ENCODE peak calls at places on chromosomes 11 and 22, in seven cellular contexts. One of them, this sample, is unnamed.

GRCh38 chr11:22713336-22713735 is 46.9 kb downstream of the GAS2 start:
- DNase-seq in A549: no peak
- DNase-seq in HCT116: no peak
- DNase-seq in IMR-90: no peak
- DNase-seq in K562: no peak
- DNase-seq in H1: no peak
- DNase-seq in HepG2: no peak
- DNase-seq in this sample: no peak

GRCh38 chr11:36009469-36009868 is 65.6 kb downstream of the LDLRAD3 start:
- DNase-seq in A549: no peak
- DNase-seq in HCT116: no peak
- DNase-seq in IMR-90: peak
- DNase-seq in K562: no peak
- DNase-seq in H1: no peak
- DNase-seq in HepG2: no peak
- DNase-seq in this sample: no peak

GRCh38 chr11:58575377-58576020 is at the start of gene LPXN:
- DNase-seq in A549: no peak
- DNase-seq in HCT116: no peak
- DNase-seq in IMR-90: peak
- DNase-seq in K562: no peak
- DNase-seq in H1: no peak
- DNase-seq in HepG2: no peak
- DNase-seq in this sample: no peak

GRCh38 chr11:59556883-59557205 is 45.5 kb downstream of the OR4D9 start:
- DNase-seq in A549: peak
- DNase-seq in HCT116: no peak
- DNase-seq in IMR-90: no peak
- DNase-seq in K562: no peak
- DNase-seq in H1: no peak
- DNase-seq in HepG2: peak
- DNase-seq in this sample: no peak

GRCh38 chr11:1532606-1533341 is 39.3 kb downstream of the DUSP8 start:
- DNase-seq in A549: no peak
- DNase-seq in HCT116: no peak
- DNase-seq in IMR-90: no peak
- DNase-seq in K562: no peak
- DNase-seq in H1: no peak
- DNase-seq in HepG2: no peak
- DNase-seq in this sample: no peak

GRCh38 chr11:85590848-85591483 is 36.2 kb downstream of the DLG2 start:
- DNase-seq in A549: peak
- DNase-seq in HCT116: peak
- DNase-seq in IMR-90: peak
- DNase-seq in K562: peak
- DNase-seq in H1: no peak
- DNase-seq in HepG2: peak
- DNase-seq in this sample: no peak

GRCh38 chr11:102685311-102685710 is 20.3 kb downstream of the MMP27 start:
- DNase-seq in A549: no peak
- DNase-seq in HCT116: no peak
- DNase-seq in IMR-90: no peak
- DNase-seq in K562: no peak
- DNase-seq in H1: no peak
- DNase-seq in HepG2: no peak
- DNase-seq in this sample: no peak

GRCh38 chr11:26106713-26107112 is 225.2 kb upstream of the ANO3 start:
- DNase-seq in A549: no peak
- DNase-seq in HCT116: no peak
- DNase-seq in IMR-90: no peak
- DNase-seq in K562: no peak
- DNase-seq in H1: no peak
- DNase-seq in HepG2: no peak
- DNase-seq in this sample: no peak

GRCh38 chr11:10376061-10376460 is 71.2 kb downstream of the ADM start:
- DNase-seq in A549: no peak
- DNase-seq in HCT116: no peak
- DNase-seq in IMR-90: no peak
- DNase-seq in K562: no peak
- DNase-seq in H1: no peak
- DNase-seq in HepG2: no peak
- DNase-seq in this sample: no peak

GRCh38 chr11:123055132-123055924 is 6.6 kb downstream of the HSPA8 start:
- DNase-seq in A549: no peak
- DNase-seq in HCT116: no peak
- DNase-seq in IMR-90: no peak
- DNase-seq in K562: no peak
- DNase-seq in H1: no peak
- DNase-seq in HepG2: no peak
- DNase-seq in this sample: no peak

GRCh38 chr11:61297741-61298140 is 2.6 kb upstream of the VWCE start:
- DNase-seq in A549: no peak
- DNase-seq in HCT116: no peak
- DNase-seq in IMR-90: peak
- DNase-seq in K562: no peak
- DNase-seq in H1: no peak
- DNase-seq in HepG2: peak
- DNase-seq in this sample: no peak

GRCh38 chr11:7965386-7965785 is at the start of gene NLRP10:
- DNase-seq in A549: no peak
- DNase-seq in HCT116: no peak
- DNase-seq in IMR-90: peak
- DNase-seq in K562: no peak
- DNase-seq in H1: no peak
- DNase-seq in HepG2: no peak
- DNase-seq in this sample: no peak

GRCh38 chr22:22884888-22885840 is 2.5 kb upstream of the IGLL5 start:
- DNase-seq in A549: no peak
- DNase-seq in HCT116: no peak
- DNase-seq in IMR-90: no peak
- DNase-seq in K562: no peak
- DNase-seq in H1: no peak
- DNase-seq in HepG2: no peak
- DNase-seq in this sample: no peak

GRCh38 chr11:79902493-79902892 is 461.7 kb upstream of the TENM4 start:
- DNase-seq in A549: no peak
- DNase-seq in HCT116: no peak
- DNase-seq in IMR-90: peak
- DNase-seq in K562: no peak
- DNase-seq in H1: no peak
- DNase-seq in HepG2: no peak
- DNase-seq in this sample: no peak

GRCh38 chr11:413120-414081 is 1.4 kb downstream of the SIGIRR start:
- DNase-seq in A549: peak
- DNase-seq in HCT116: no peak
- DNase-seq in IMR-90: no peak
- DNase-seq in K562: no peak
- DNase-seq in H1: no peak
- DNase-seq in HepG2: no peak
- DNase-seq in this sample: no peak

GRCh38 chr11:68008381-68009337 is 1.5 kb upstream of the ALDH3B1 start:
- DNase-seq in A549: no peak
- DNase-seq in HCT116: no peak
- DNase-seq in IMR-90: no peak
- DNase-seq in K562: no peak
- DNase-seq in H1: no peak
- DNase-seq in HepG2: no peak
- DNase-seq in this sample: no peak

GRCh38 chr11:32870676-32871075 is 21.9 kb upstream of the QSER1 start:
- DNase-seq in A549: peak
- DNase-seq in HCT116: no peak
- DNase-seq in IMR-90: no peak
- DNase-seq in K562: peak
- DNase-seq in H1: no peak
- DNase-seq in HepG2: no peak
- DNase-seq in this sample: no peak

GRCh38 chr22:39150848-39151215 is 1.6 kb downstream of the CBX7 start:
- DNase-seq in A549: no peak
- DNase-seq in HCT116: no peak
- DNase-seq in IMR-90: no peak
- DNase-seq in K562: no peak
- DNase-seq in H1: no peak
- DNase-seq in HepG2: no peak
- DNase-seq in this sample: no peak

GRCh38 chr22:39147335-39148023 is 5.0 kb downstream of the CBX7 start:
- DNase-seq in A549: no peak
- DNase-seq in HCT116: no peak
- DNase-seq in IMR-90: no peak
- DNase-seq in K562: no peak
- DNase-seq in H1: no peak
- DNase-seq in HepG2: no peak
- DNase-seq in this sample: no peak

GRCh38 chr22:39149915-39150847 is 2.3 kb downstream of the CBX7 start:
- DNase-seq in A549: no peak
- DNase-seq in HCT116: no peak
- DNase-seq in IMR-90: no peak
- DNase-seq in K562: no peak
- DNase-seq in H1: no peak
- DNase-seq in HepG2: peak
- DNase-seq in this sample: no peak

GRCh38 chr22:39148024-39148726 is 4.3 kb downstream of the CBX7 start:
- DNase-seq in A549: no peak
- DNase-seq in HCT116: no peak
- DNase-seq in IMR-90: no peak
- DNase-seq in K562: no peak
- DNase-seq in H1: no peak
- DNase-seq in HepG2: no peak
- DNase-seq in this sample: no peak

DNA sequence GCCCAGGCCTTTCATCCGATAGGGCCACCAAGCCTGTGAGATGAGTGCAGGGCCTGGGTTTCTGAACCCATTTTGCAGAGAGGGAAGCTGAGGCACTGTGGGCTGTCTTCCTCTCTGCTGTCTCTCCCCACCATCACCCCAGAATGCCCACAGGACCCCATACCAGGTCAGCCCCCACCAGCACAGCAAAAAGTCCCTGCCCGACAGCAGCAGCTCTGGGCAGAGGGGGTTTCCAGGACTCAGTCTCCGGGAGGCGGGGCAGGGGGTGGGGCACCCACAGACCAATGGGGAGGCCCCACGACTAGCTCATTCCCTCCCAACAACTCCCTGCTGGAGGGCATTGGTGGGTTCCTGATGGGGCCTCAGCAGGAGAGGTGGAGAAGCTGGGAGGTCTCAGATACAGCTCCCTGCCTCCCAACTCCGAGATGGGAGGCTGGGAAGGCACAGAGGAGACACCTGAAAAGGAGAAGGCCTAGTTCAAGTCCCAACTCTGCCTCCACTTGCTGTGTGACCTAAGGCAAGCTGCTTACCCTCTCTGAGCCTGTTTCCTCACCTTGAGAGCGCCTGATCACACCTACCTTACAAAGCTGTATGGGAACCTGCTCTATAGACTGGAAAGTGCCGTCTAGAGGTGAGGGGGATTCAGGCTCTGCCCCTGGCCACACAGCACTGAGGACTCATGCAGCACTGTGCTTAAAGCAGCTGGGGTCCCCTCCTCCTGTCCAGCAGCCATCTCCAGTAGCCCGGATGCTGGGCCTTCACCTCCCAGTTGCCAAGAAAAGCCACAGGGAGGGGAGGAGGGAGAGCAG is 3.5 kb downstream of the CBX7 start:
- DNase-seq in A549: no peak
- DNase-seq in HCT116: no peak
- DNase-seq in IMR-90: no peak
- DNase-seq in K562: peak
- DNase-seq in H1: no peak
- DNase-seq in HepG2: no peak
- DNase-seq in this sample: peak
- TF ChIP-seq CEBPB in A549: no peak
- TF ChIP-seq CEBPB in HCT116: no peak
- TF ChIP-seq CEBPB in IMR-90: no peak
- TF ChIP-seq CEBPB in K562: no peak
- TF ChIP-seq CEBPB in H1: no peak
- TF ChIP-seq CEBPB in HepG2: no peak
- TF ChIP-seq CEBPB in this sample: no peak

GRCh38 chr11:69360606-69361005 is 66.7 kb downstream of the MYEOV start:
- DNase-seq in A549: no peak
- DNase-seq in HCT116: no peak
- DNase-seq in IMR-90: no peak
- DNase-seq in K562: no peak
- DNase-seq in H1: no peak
- DNase-seq in HepG2: no peak
- DNase-seq in this sample: no peak
- H3K4me2 ChIP-seq in A549: no peak
- H3K4me2 ChIP-seq in HCT116: peak
- H3K4me2 ChIP-seq in IMR-90: no peak
- H3K4me2 ChIP-seq in K562: no peak
- H3K4me2 ChIP-seq in H1: no peak
- H3K4me2 ChIP-seq in HepG2: no peak
- H3K4me2 ChIP-seq in this sample: no peak

GRCh38 chr22:36367479-36367878 is 20.3 kb downstream of the MYH9 start:
- DNase-seq in A549: no peak
- DNase-seq in HCT116: no peak
- DNase-seq in IMR-90: no peak
- DNase-seq in K562: no peak
- DNase-seq in H1: no peak
- DNase-seq in HepG2: no peak
- DNase-seq in this sample: no peak

GRCh38 chr22:36369922-36370781 is 17.6 kb downstream of the MYH9 start:
- DNase-seq in A549: peak
- DNase-seq in HCT116: no peak
- DNase-seq in IMR-90: peak
- DNase-seq in K562: peak
- DNase-seq in H1: no peak
- DNase-seq in HepG2: peak
- DNase-seq in this sample: no peak

GRCh38 chr22:36367066-36367465 is 20.7 kb downstream of the MYH9 start:
- DNase-seq in A549: no peak
- DNase-seq in HCT116: no peak
- DNase-seq in IMR-90: no peak
- DNase-seq in K562: no peak
- DNase-seq in H1: no peak
- DNase-seq in HepG2: no peak
- DNase-seq in this sample: no peak

GRCh38 chr22:36368359-36368983 is 19.3 kb downstream of the MYH9 start:
- DNase-seq in A549: peak
- DNase-seq in HCT116: no peak
- DNase-seq in IMR-90: peak
- DNase-seq in K562: peak
- DNase-seq in H1: peak
- DNase-seq in HepG2: peak
- DNase-seq in this sample: no peak

GRCh38 chr22:36369004-36369921 is 18.5 kb downstream of the MYH9 start:
- DNase-seq in A549: no peak
- DNase-seq in HCT116: no peak
- DNase-seq in IMR-90: peak
- DNase-seq in K562: no peak
- DNase-seq in H1: no peak
- DNase-seq in HepG2: no peak
- DNase-seq in this sample: no peak
- TF ChIP-seq CEBPB in A549: no peak
- TF ChIP-seq CEBPB in HCT116: no peak
- TF ChIP-seq CEBPB in IMR-90: no peak
- TF ChIP-seq CEBPB in K562: no peak
- TF ChIP-seq CEBPB in H1: no peak
- TF ChIP-seq CEBPB in HepG2: no peak
- TF ChIP-seq CEBPB in this sample: no peak

DNA sequence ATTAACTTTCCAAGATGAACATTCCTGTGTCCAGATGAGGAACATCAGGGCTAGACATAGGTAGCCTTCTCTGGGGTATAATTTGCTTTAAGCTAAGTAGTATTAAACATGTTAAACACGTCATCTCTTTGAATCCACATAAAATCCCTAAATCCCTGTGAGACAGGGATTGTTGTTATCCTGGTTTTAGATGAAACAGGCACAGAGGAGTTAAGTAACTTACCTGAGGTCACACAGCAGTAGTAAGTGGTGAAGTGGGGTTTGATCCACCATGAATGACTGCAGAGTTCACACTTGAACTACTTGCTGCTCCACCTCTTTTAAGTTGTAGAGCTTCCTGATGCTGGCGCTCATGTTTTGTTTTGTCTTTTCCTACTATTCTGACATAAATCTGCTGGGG is 82.6 kb upstream of the NNMT start:
- DNase-seq in A549: no peak
- DNase-seq in HCT116: no peak
- DNase-seq in IMR-90: no peak
- DNase-seq in K562: no peak
- DNase-seq in H1: no peak
- DNase-seq in HepG2: no peak
- DNase-seq in this sample: no peak
- H3K4me2 ChIP-seq in A549: no peak
- H3K4me2 ChIP-seq in HCT116: no peak
- H3K4me2 ChIP-seq in IMR-90: no peak
- H3K4me2 ChIP-seq in K562: peak
- H3K4me2 ChIP-seq in H1: no peak
- H3K4me2 ChIP-seq in HepG2: no peak
- H3K4me2 ChIP-seq in this sample: no peak

This sample was measured in GM12878.